ENCODE peak calls at places on chromosomes 5 and 9, in eight cellular contexts. U, P, I, F, T, H, C and B are unnamed samples.
A peak's percentile ranks its signal among the peaks of the same experiment; 100 is the strongest.

GRCh38 chr5:98905857-98906688 is 22.7 kb downstream of the CHD1 start:
- DNase-seq in F (no peak), T (no peak), C (no peak), U (no peak), I (peak; percentile 8), P (no peak), H (no peak), B (no peak)

GRCh38 chr5:166282939-166283338 is 2008.5 kb upstream of the WWC1 start:
- DNase-seq in T (no peak), I (no peak), P (no peak), C (no peak), F (no peak), U (no peak), H (no peak), B (no peak)

GRCh38 chr9:137075275-137075775 is 2.0 kb upstream of the UAP1L1 start:
- DNase-seq in F (no peak), H (no peak), U (no peak), P (no peak), T (no peak), C (no peak), I (no peak), B (no peak)

GRCh38 chr9:127351182-127352166 is 45.5 kb upstream of the SLC2A8 start:
- DNase-seq in U (no peak), F (no peak), T (no peak), C (no peak), H (no peak), P (no peak), I (no peak), B (no peak)

GRCh38 chr9:131162886-131163285 is 37.5 kb downstream of the NUP214 start:
- DNase-seq in T (no peak), C (no peak), F (no peak), P (no peak), H (no peak), U (no peak), I (no peak), B (no peak)

GRCh38 chr9:88590558-88591146 is 55.7 kb downstream of the NXNL2 start:
- DNase-seq in F (no peak), I (no peak), C (no peak), T (no peak), H (peak; percentile 70), P (no peak), U (no peak), B (no peak)

GRCh38 chr5:124061663-124062062 is 549.7 kb downstream of the CSNK1G3 start:
- DNase-seq in F (no peak), T (no peak), U (peak; percentile 57), H (no peak), P (peak; percentile 59), I (peak; percentile 70), C (no peak), B (no peak)

GRCh38 chr9:130480673-130481072 is 35.9 kb downstream of the ASS1 start:
- DNase-seq in P (no peak), F (no peak), H (peak; percentile 79), T (no peak), C (no peak), I (no peak), U (no peak), B (no peak)

GRCh38 chr9:132669329-132669635 is 501 bp downstream of the DDX31 start:
- DNase-seq in H (no peak), F (no peak), U (no peak), T (no peak), P (no peak), C (no peak), I (no peak), B (no peak)

GRCh38 chr9:110047232-110047954 is 160.6 kb downstream of the C9orf152 start:
- DNase-seq in I (no peak), F (no peak), P (no peak), U (no peak), H (peak; percentile 19), C (no peak), T (no peak), B (no peak)

GRCh38 chr5:111394580-111394979 is 117.8 kb downstream of the STARD4 start:
- DNase-seq in C (no peak), U (no peak), I (no peak), P (peak; percentile 43), F (no peak), T (no peak), H (no peak), B (no peak)

GRCh38 chr5:56850423-56850822 is 35.1 kb downstream of the MAP3K1 start:
- DNase-seq in C (no peak), I (no peak), U (no peak), F (no peak), H (no peak), P (no peak), T (no peak), B (no peak)

GRCh38 chr5:144812770-144813169 is 642.1 kb downstream of the KCTD16 start:
- DNase-seq in I (no peak), C (no peak), P (peak; percentile 35), U (no peak), T (no peak), H (no peak), F (no peak), B (no peak)